ENCODE peak calls at places on chromosomes 5 and 9, in four cellular contexts. D is GM23338, N is adrenal gland, R is A549. O is an unnamed sample.

GRCh38 chr5:33272288-33272687 is 168.5 kb upstream of the TARS1 start:
- DNase-seq in D (no peak), N (no peak), R (peak), O (no peak)

GRCh38 chr5:176446884-176447537 is 1.2 kb upstream of the FAF2 start:
- DNase-seq in D (peak), N (peak), R (no peak), O (no peak)

GRCh38 chr5:850511-851006 is at the start of gene ZDHHC11:
- DNase-seq in D (peak), N (no peak), R (no peak), O (peak)

GRCh38 chr5:138869763-138870500 is 5.2 kb downstream of the LRRTM2 start:
- DNase-seq in D (no peak), N (no peak), R (no peak), O (no peak)

GRCh38 chr9:137295313-137296213 is 6.5 kb downstream of the NRARP start:
- DNase-seq in D (peak), N (no peak), R (no peak), O (no peak)

GRCh38 chr9:20357207-20357503 is 265.1 kb downstream of the MLLT3 start:
- DNase-seq in D (no peak), N (no peak), R (no peak), O (no peak)

GRCh38 chr9:136974834-136975535 is 2.3 kb upstream of the PTGDS start:
- DNase-seq in D (no peak), N (no peak), R (no peak), O (peak)

GRCh38 chr9:36138901-36139300 is 2.4 kb downstream of the GLIPR2 start:
- DNase-seq in D (no peak), N (no peak), R (no peak), O (no peak)

GRCh38 chr9:15328946-15329345 is 21.9 kb upstream of the TTC39B start:
- DNase-seq in D (no peak), N (no peak), R (no peak), O (no peak)

GRCh38 chr5:90890183-90890582 is 331.6 kb downstream of the ADGRV1 start:
- DNase-seq in D (no peak), N (no peak), R (no peak), O (no peak)

GRCh38 chr5:141039061-141039460 is 12.1 kb upstream of the PCDHB1 start:
- DNase-seq in D (no peak), N (no peak), R (no peak), O (no peak)

GRCh38 chr5:73160239-73160671 is 12.7 kb upstream of the TMEM174 start:
- DNase-seq in D (no peak), N (no peak), R (no peak), O (no peak)

GRCh38 chr9:132646726-132647125 is 23.1 kb downstream of the DDX31 start:
- DNase-seq in D (no peak), N (no peak), R (no peak), O (no peak)

GRCh38 chr5:10564838-10565784 is 1.2 kb downstream of the ANKRD33B start:
- DNase-seq in D (peak), N (no peak), R (no peak), O (peak)

GRCh38 chr5:144913661-144914060 is 743.0 kb downstream of the KCTD16 start:
- DNase-seq in D (no peak), N (no peak), R (no peak), O (no peak)

GRCh38 chr5:10355071-10355889 is 1.8 kb downstream of the MARCHF6 start:
- DNase-seq in D (no peak), N (no peak), R (no peak), O (no peak)

GRCh38 chr5:150529555-150529954 is 21.6 kb downstream of the NDST1 start:
- DNase-seq in D (no peak), N (no peak), R (no peak), O (no peak)

GRCh38 chr9:136170291-136170901 is 34.5 kb downstream of the LHX3 start:
- DNase-seq in D (peak), N (peak), R (peak), O (no peak)

GRCh38 chr9:126612813-126613641 is 701 bp upstream of the LMX1B start:
- DNase-seq in D (peak), N (no peak), R (no peak), O (no peak)

GRCh38 chr9:15374825-15375224 is 47.9 kb upstream of the SNAPC3 start:
- DNase-seq in D (peak), N (no peak), R (no peak), O (no peak)

GRCh38 chr9:83208065-83208850 is 145.3 kb upstream of the RASEF start:
- DNase-seq in D (no peak), N (peak), R (no peak), O (no peak)

GRCh38 chr9:88051138-88051537 is 76.8 kb upstream of the CDK20 start:
- DNase-seq in D (no peak), N (no peak), R (no peak), O (no peak)

GRCh38 chr5:61767231-61768080 is 435.4 kb downstream of the ZSWIM6 start:
- DNase-seq in D (no peak), N (no peak), R (no peak), O (no peak)

GRCh38 chr5:135024956-135025729 is 8.9 kb downstream of the PITX1 start:
- DNase-seq in D (no peak), N (no peak), R (peak), O (no peak)

GRCh38 chr9:96048116-96048953 is 172.8 kb downstream of the ERCC6L2 start:
- DNase-seq in D (peak), N (no peak), R (no peak), O (no peak)

GRCh38 chr9:112180387-112180881 is 5.3 kb upstream of the SUSD1 start:
- DNase-seq in D (no peak), N (peak), R (peak), O (no peak)

GRCh38 chr9:72401396-72401795 is 36.4 kb upstream of the ZFAND5 start:
- DNase-seq in D (no peak), N (no peak), R (no peak), O (no peak)

GRCh38 chr5:132480546-132481242 is 9.9 kb downstream of the IRF1 start:
- DNase-seq in D (no peak), N (no peak), R (no peak), O (no peak)

GRCh38 chr5:81065492-81065891 is 105.3 kb downstream of the RASGRF2 start:
- DNase-seq in D (no peak), N (no peak), R (no peak), O (no peak)

GRCh38 chr5:112689510-112689909 is 48.2 kb upstream of the APC start:
- DNase-seq in D (no peak), N (no peak), R (no peak), O (no peak)

GRCh38 chr5:175681975-175682354 is 24.1 kb downstream of the HRH2 start:
- DNase-seq in D (no peak), N (no peak), R (no peak), O (no peak)

GRCh38 chr5:32828492-32828891 is 117.4 kb downstream of the NPR3 start:
- DNase-seq in D (no peak), N (no peak), R (no peak), O (no peak)

GRCh38 chr9:127777368-127777960 is 1.0 kb downstream of the SH2D3C start:
- DNase-seq in D (no peak), N (no peak), R (no peak), O (no peak)
- H3K4me3 ChIP-seq in D (no peak), N (no peak), R (no peak), O (peak)

DNA sequence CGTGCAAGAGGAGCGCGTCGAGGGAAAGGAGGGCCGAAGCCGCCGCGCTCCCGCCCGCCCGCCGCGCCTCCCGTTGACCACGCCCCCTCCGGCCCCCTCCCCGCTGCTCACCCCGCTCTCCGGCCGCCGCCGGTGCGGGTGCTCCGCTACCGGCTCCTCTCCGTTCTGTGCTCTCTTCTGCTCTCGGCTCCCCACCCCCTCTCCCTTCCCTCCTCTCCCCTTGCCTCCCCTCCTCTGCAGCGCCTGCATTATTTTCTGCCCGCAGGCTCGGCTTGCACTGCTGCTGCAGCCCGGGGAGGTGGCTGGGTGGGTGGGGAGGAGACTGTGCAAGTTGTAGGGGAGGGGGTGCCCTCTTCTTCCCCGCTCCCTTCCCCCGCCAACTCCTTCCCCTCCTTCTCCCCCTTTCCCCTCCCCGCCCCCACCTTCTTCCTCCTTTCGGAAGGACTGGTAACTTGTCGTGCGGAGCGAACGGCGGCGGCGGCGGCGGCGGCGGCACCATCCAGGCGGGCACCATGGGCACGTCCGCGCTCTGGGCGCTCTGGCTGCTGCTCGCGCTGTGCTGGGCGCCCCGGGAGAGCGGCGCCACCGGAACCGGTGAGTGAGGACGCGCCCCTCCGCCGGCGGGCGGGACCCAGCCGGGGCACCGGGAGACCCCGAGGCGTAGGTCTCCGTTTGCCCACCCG is at the start of gene VLDLR:
- DNase-seq in D (peak), N (peak), R (peak), O (peak)
- H3K4me3 ChIP-seq in D (peak), N (peak), R (peak), O (peak)

GRCh38 chr9:128142596-128142995 is 6.7 kb upstream of the LCN2 start:
- DNase-seq in D (no peak), N (no peak), R (no peak), O (no peak)

GRCh38 chr9:128141604-128142003 is 7.6 kb upstream of the LCN2 start:
- DNase-seq in D (no peak), N (no peak), R (no peak), O (no peak)

GRCh38 chr9:128139621-128140020 is 9.6 kb upstream of the LCN2 start:
- DNase-seq in D (no peak), N (no peak), R (no peak), O (no peak)

GRCh38 chr9:128143409-128144238 is 5.6 kb upstream of the LCN2 start:
- DNase-seq in D (no peak), N (no peak), R (no peak), O (no peak)

GRCh38 chr9:128142061-128142460 is 7.2 kb upstream of the LCN2 start:
- DNase-seq in D (no peak), N (no peak), R (no peak), O (no peak)
- H3K4me3 ChIP-seq in D (no peak), N (no peak), R (no peak), O (no peak)

DNA sequence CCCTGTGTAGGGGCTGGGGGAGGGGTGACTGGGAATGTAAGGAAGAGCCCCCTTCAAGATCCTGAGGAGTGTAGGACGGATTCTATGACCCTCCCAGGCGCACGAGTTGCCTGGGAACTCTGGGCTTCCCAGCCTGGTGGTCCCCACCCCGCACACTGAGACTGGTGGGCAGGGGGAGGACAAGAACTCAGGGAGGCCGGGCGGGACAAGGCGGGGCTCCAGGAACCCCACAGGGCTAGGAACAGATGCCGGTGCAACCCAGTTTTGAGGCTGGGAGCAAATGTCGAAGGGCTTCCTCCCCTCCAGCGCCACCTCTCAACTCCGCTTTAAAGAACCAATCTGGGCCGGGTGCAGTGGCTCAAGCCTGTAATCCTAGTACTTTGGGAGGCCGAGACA is 1.3 kb upstream of the VDAC1 start:
- DNase-seq in D (peak), N (no peak), R (no peak), O (no peak)
- H3K4me3 ChIP-seq in D (peak), N (no peak), R (peak), O (peak)

GRCh38 chr9:129999123-129999510 is 43.9 kb downstream of the FNBP1 start:
- DNase-seq in D (no peak), N (no peak), R (no peak), O (no peak)

GRCh38 chr9:129995409-129996160 is 47.4 kb downstream of the FNBP1 start:
- DNase-seq in D (peak), N (peak), R (no peak), O (no peak)

GRCh38 chr9:129996161-129996849 is 46.7 kb downstream of the FNBP1 start:
- DNase-seq in D (no peak), N (no peak), R (no peak), O (no peak)

GRCh38 chr9:129998491-129999122 is 44.4 kb downstream of the FNBP1 start:
- DNase-seq in D (no peak), N (no peak), R (no peak), O (no peak)

DNA sequence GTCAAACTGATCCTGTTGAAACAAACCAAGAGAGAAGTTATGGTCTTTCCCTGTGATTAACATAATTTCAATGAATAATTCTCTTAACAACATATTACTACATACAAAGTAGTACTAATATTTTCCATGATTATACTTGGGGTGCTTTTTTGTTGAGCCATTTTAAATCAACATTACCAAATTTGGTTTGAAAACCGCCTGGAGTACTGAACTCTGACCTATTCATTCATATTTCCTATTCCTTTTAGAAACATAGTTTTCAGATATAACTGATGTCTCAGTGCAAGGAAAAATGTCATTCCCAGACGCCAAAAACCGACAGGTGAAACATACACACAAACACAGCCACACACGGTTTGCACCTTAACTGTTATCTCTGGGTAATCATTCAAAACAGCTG is 48.0 kb downstream of the FNBP1 start:
- DNase-seq in D (no peak), N (no peak), R (no peak), O (no peak)
- H3K4me3 ChIP-seq in D (no peak), N (no peak), R (no peak), O (no peak)

GRCh38 chr9:621199-621860 is 220.2 kb upstream of the DMRT1 start:
- DNase-seq in D (no peak), N (no peak), R (no peak), O (no peak)
- H3K4me3 ChIP-seq in D (no peak), N (no peak), R (no peak), O (no peak)

O was measured in left ventricle myocardium inferior.